ENCODE peak calls at places on chromosomes 6 and 20, in eight cellular contexts. One of them, this sample, is unnamed.

GRCh38 chr20:53510704-53511103 is 82.9 kb downstream of the ZNF217 start:
- DNase-seq in T-helper 9 cell: no peak
- DNase-seq in left cardiac atrium: no peak
- DNase-seq in C1 segment of cervical spinal cord: no peak
- DNase-seq in EL: no peak
- DNase-seq in tibial artery: no peak
- DNase-seq in dermis microvascular lymphatic vessel endothelial cell: no peak
- DNase-seq in stimulated activated CD4-positive, alpha-beta T cell treated with anti-CD3 and anti-CD28 coated beads, Interleukin-4, amount 100 ng/mL, for 24 hours: no peak
- DNase-seq in this sample: no peak

GRCh38 chr20:4944518-4944917 is 56.8 kb downstream of the SLC23A2 start:
- DNase-seq in stimulated activated CD4-positive, alpha-beta T cell treated with anti-CD3 and anti-CD28 coated beads, Interleukin-4, amount 100 ng/mL, for 24 hours: no peak
- DNase-seq in tibial artery: no peak
- DNase-seq in left cardiac atrium: no peak
- DNase-seq in dermis microvascular lymphatic vessel endothelial cell: no peak
- DNase-seq in T-helper 9 cell: no peak
- DNase-seq in C1 segment of cervical spinal cord: no peak
- DNase-seq in EL: no peak
- DNase-seq in this sample: no peak

GRCh38 chr6:85460154-85460950 is 10.5 kb downstream of the NT5E start:
- DNase-seq in left cardiac atrium: no peak
- DNase-seq in tibial artery: no peak
- DNase-seq in C1 segment of cervical spinal cord: no peak
- DNase-seq in T-helper 9 cell: no peak
- DNase-seq in dermis microvascular lymphatic vessel endothelial cell: peak
- DNase-seq in EL: no peak
- DNase-seq in stimulated activated CD4-positive, alpha-beta T cell treated with anti-CD3 and anti-CD28 coated beads, Interleukin-4, amount 100 ng/mL, for 24 hours: no peak
- DNase-seq in this sample: no peak

GRCh38 chr6:168650686-168651085 is 209.7 kb downstream of the SMOC2 start:
- DNase-seq in stimulated activated CD4-positive, alpha-beta T cell treated with anti-CD3 and anti-CD28 coated beads, Interleukin-4, amount 100 ng/mL, for 24 hours: no peak
- DNase-seq in dermis microvascular lymphatic vessel endothelial cell: no peak
- DNase-seq in tibial artery: no peak
- DNase-seq in T-helper 9 cell: no peak
- DNase-seq in C1 segment of cervical spinal cord: no peak
- DNase-seq in left cardiac atrium: no peak
- DNase-seq in EL: no peak
- DNase-seq in this sample: no peak

GRCh38 chr6:37309692-37310091 is 44.1 kb upstream of the RNF8 start:
- DNase-seq in tibial artery: no peak
- DNase-seq in dermis microvascular lymphatic vessel endothelial cell: no peak
- DNase-seq in T-helper 9 cell: no peak
- DNase-seq in C1 segment of cervical spinal cord: no peak
- DNase-seq in stimulated activated CD4-positive, alpha-beta T cell treated with anti-CD3 and anti-CD28 coated beads, Interleukin-4, amount 100 ng/mL, for 24 hours: no peak
- DNase-seq in left cardiac atrium: no peak
- DNase-seq in EL: no peak
- DNase-seq in this sample: no peak

GRCh38 chr20:52943185-52943841 is 28.8 kb upstream of the TSHZ2 start:
- DNase-seq in left cardiac atrium: no peak
- DNase-seq in stimulated activated CD4-positive, alpha-beta T cell treated with anti-CD3 and anti-CD28 coated beads, Interleukin-4, amount 100 ng/mL, for 24 hours: no peak
- DNase-seq in dermis microvascular lymphatic vessel endothelial cell: no peak
- DNase-seq in EL: no peak
- DNase-seq in C1 segment of cervical spinal cord: no peak
- DNase-seq in tibial artery: no peak
- DNase-seq in T-helper 9 cell: no peak
- DNase-seq in this sample: no peak

GRCh38 chr6:132025468-132025867 is 74.3 kb upstream of the CCN2 start:
- DNase-seq in left cardiac atrium: no peak
- DNase-seq in tibial artery: no peak
- DNase-seq in dermis microvascular lymphatic vessel endothelial cell: no peak
- DNase-seq in EL: no peak
- DNase-seq in C1 segment of cervical spinal cord: no peak
- DNase-seq in stimulated activated CD4-positive, alpha-beta T cell treated with anti-CD3 and anti-CD28 coated beads, Interleukin-4, amount 100 ng/mL, for 24 hours: no peak
- DNase-seq in T-helper 9 cell: no peak
- DNase-seq in this sample: no peak

GRCh38 chr6:21595265-21595950 is 1.9 kb downstream of the SOX4 start:
- DNase-seq in C1 segment of cervical spinal cord: no peak
- DNase-seq in T-helper 9 cell: no peak
- DNase-seq in EL: peak
- DNase-seq in dermis microvascular lymphatic vessel endothelial cell: peak
- DNase-seq in tibial artery: peak
- DNase-seq in left cardiac atrium: peak
- DNase-seq in stimulated activated CD4-positive, alpha-beta T cell treated with anti-CD3 and anti-CD28 coated beads, Interleukin-4, amount 100 ng/mL, for 24 hours: no peak
- DNase-seq in this sample: no peak

GRCh38 chr6:132070356-132070755 is 119.2 kb upstream of the CCN2 start:
- DNase-seq in EL: no peak
- DNase-seq in tibial artery: no peak
- DNase-seq in left cardiac atrium: no peak
- DNase-seq in T-helper 9 cell: no peak
- DNase-seq in C1 segment of cervical spinal cord: no peak
- DNase-seq in stimulated activated CD4-positive, alpha-beta T cell treated with anti-CD3 and anti-CD28 coated beads, Interleukin-4, amount 100 ng/mL, for 24 hours: no peak
- DNase-seq in dermis microvascular lymphatic vessel endothelial cell: peak
- DNase-seq in this sample: no peak

GRCh38 chr20:17806739-17807441 is 107.1 kb downstream of the BANF2 start:
- DNase-seq in stimulated activated CD4-positive, alpha-beta T cell treated with anti-CD3 and anti-CD28 coated beads, Interleukin-4, amount 100 ng/mL, for 24 hours: no peak
- DNase-seq in left cardiac atrium: peak
- DNase-seq in dermis microvascular lymphatic vessel endothelial cell: peak
- DNase-seq in C1 segment of cervical spinal cord: no peak
- DNase-seq in T-helper 9 cell: no peak
- DNase-seq in EL: peak
- DNase-seq in tibial artery: peak
- DNase-seq in this sample: no peak

GRCh38 chr6:2179950-2180349 is 65.5 kb downstream of the GMDS start:
- DNase-seq in tibial artery: no peak
- DNase-seq in C1 segment of cervical spinal cord: no peak
- DNase-seq in left cardiac atrium: no peak
- DNase-seq in EL: peak
- DNase-seq in dermis microvascular lymphatic vessel endothelial cell: no peak
- DNase-seq in T-helper 9 cell: no peak
- DNase-seq in stimulated activated CD4-positive, alpha-beta T cell treated with anti-CD3 and anti-CD28 coated beads, Interleukin-4, amount 100 ng/mL, for 24 hours: no peak
- DNase-seq in this sample: no peak

GRCh38 chr6:45420083-45420908 is 42.6 kb upstream of the SUPT3H start:
- DNase-seq in tibial artery: no peak
- DNase-seq in EL: peak
- DNase-seq in dermis microvascular lymphatic vessel endothelial cell: no peak
- DNase-seq in C1 segment of cervical spinal cord: no peak
- DNase-seq in stimulated activated CD4-positive, alpha-beta T cell treated with anti-CD3 and anti-CD28 coated beads, Interleukin-4, amount 100 ng/mL, for 24 hours: peak
- DNase-seq in left cardiac atrium: peak
- DNase-seq in T-helper 9 cell: peak
- DNase-seq in this sample: no peak

GRCh38 chr6:154528286-154528915 is 17.9 kb upstream of the CNKSR3 start:
- DNase-seq in EL: no peak
- DNase-seq in tibial artery: no peak
- DNase-seq in dermis microvascular lymphatic vessel endothelial cell: no peak
- DNase-seq in left cardiac atrium: no peak
- DNase-seq in C1 segment of cervical spinal cord: no peak
- DNase-seq in T-helper 9 cell: no peak
- DNase-seq in stimulated activated CD4-positive, alpha-beta T cell treated with anti-CD3 and anti-CD28 coated beads, Interleukin-4, amount 100 ng/mL, for 24 hours: no peak
- DNase-seq in this sample: no peak

GRCh38 chr6:96467814-96468213 is 53.8 kb upstream of the UFL1 start:
- DNase-seq in dermis microvascular lymphatic vessel endothelial cell: no peak
- DNase-seq in EL: no peak
- DNase-seq in C1 segment of cervical spinal cord: no peak
- DNase-seq in left cardiac atrium: no peak
- DNase-seq in stimulated activated CD4-positive, alpha-beta T cell treated with anti-CD3 and anti-CD28 coated beads, Interleukin-4, amount 100 ng/mL, for 24 hours: no peak
- DNase-seq in tibial artery: no peak
- DNase-seq in T-helper 9 cell: no peak
- DNase-seq in this sample: no peak

GRCh38 chr6:161748535-161749386 is 474.9 kb upstream of the AGPAT4 start:
- DNase-seq in C1 segment of cervical spinal cord: peak
- DNase-seq in EL: peak
- DNase-seq in tibial artery: no peak
- DNase-seq in dermis microvascular lymphatic vessel endothelial cell: no peak
- DNase-seq in T-helper 9 cell: no peak
- DNase-seq in stimulated activated CD4-positive, alpha-beta T cell treated with anti-CD3 and anti-CD28 coated beads, Interleukin-4, amount 100 ng/mL, for 24 hours: peak
- DNase-seq in left cardiac atrium: peak
- DNase-seq in this sample: peak

GRCh38 chr6:49632712-49633111 is 3.9 kb downstream of the RHAG start:
- DNase-seq in EL: no peak
- DNase-seq in T-helper 9 cell: no peak
- DNase-seq in dermis microvascular lymphatic vessel endothelial cell: no peak
- DNase-seq in tibial artery: no peak
- DNase-seq in C1 segment of cervical spinal cord: no peak
- DNase-seq in stimulated activated CD4-positive, alpha-beta T cell treated with anti-CD3 and anti-CD28 coated beads, Interleukin-4, amount 100 ng/mL, for 24 hours: no peak
- DNase-seq in left cardiac atrium: no peak
- DNase-seq in this sample: no peak

GRCh38 chr20:58313366-58313765 is 3.9 kb downstream of the RAB22A start:
- DNase-seq in T-helper 9 cell: no peak
- DNase-seq in EL: no peak
- DNase-seq in stimulated activated CD4-positive, alpha-beta T cell treated with anti-CD3 and anti-CD28 coated beads, Interleukin-4, amount 100 ng/mL, for 24 hours: no peak
- DNase-seq in C1 segment of cervical spinal cord: no peak
- DNase-seq in dermis microvascular lymphatic vessel endothelial cell: no peak
- DNase-seq in left cardiac atrium: no peak
- DNase-seq in tibial artery: no peak
- DNase-seq in this sample: no peak

GRCh38 chr6:158068893-158069799 is 87.5 kb downstream of the SYNJ2 start:
- DNase-seq in left cardiac atrium: peak
- DNase-seq in C1 segment of cervical spinal cord: no peak
- DNase-seq in stimulated activated CD4-positive, alpha-beta T cell treated with anti-CD3 and anti-CD28 coated beads, Interleukin-4, amount 100 ng/mL, for 24 hours: no peak
- DNase-seq in T-helper 9 cell: no peak
- DNase-seq in EL: peak
- DNase-seq in dermis microvascular lymphatic vessel endothelial cell: peak
- DNase-seq in tibial artery: peak
- DNase-seq in this sample: no peak

GRCh38 chr20:38779247-38780097 is 26.0 kb upstream of the PPP1R16B start:
- DNase-seq in EL: no peak
- DNase-seq in stimulated activated CD4-positive, alpha-beta T cell treated with anti-CD3 and anti-CD28 coated beads, Interleukin-4, amount 100 ng/mL, for 24 hours: no peak
- DNase-seq in T-helper 9 cell: no peak
- DNase-seq in left cardiac atrium: no peak
- DNase-seq in dermis microvascular lymphatic vessel endothelial cell: no peak
- DNase-seq in C1 segment of cervical spinal cord: no peak
- DNase-seq in tibial artery: no peak
- DNase-seq in this sample: no peak

GRCh38 chr6:37840940-37841300 is 21.4 kb downstream of the ZFAND3 start:
- DNase-seq in tibial artery: no peak
- DNase-seq in dermis microvascular lymphatic vessel endothelial cell: no peak
- DNase-seq in C1 segment of cervical spinal cord: no peak
- DNase-seq in left cardiac atrium: no peak
- DNase-seq in T-helper 9 cell: no peak
- DNase-seq in stimulated activated CD4-positive, alpha-beta T cell treated with anti-CD3 and anti-CD28 coated beads, Interleukin-4, amount 100 ng/mL, for 24 hours: no peak
- DNase-seq in EL: no peak
- DNase-seq in this sample: no peak

GRCh38 chr20:22921595-22922421 is 113.3 kb upstream of the SSTR4 start:
- DNase-seq in left cardiac atrium: no peak
- DNase-seq in tibial artery: no peak
- DNase-seq in C1 segment of cervical spinal cord: no peak
- DNase-seq in T-helper 9 cell: no peak
- DNase-seq in EL: peak
- DNase-seq in stimulated activated CD4-positive, alpha-beta T cell treated with anti-CD3 and anti-CD28 coated beads, Interleukin-4, amount 100 ng/mL, for 24 hours: no peak
- DNase-seq in dermis microvascular lymphatic vessel endothelial cell: peak
- DNase-seq in this sample: no peak

GRCh38 chr6:113018351-113019151 is 671.4 kb downstream of the RFPL4B start:
- DNase-seq in dermis microvascular lymphatic vessel endothelial cell: peak
- DNase-seq in stimulated activated CD4-positive, alpha-beta T cell treated with anti-CD3 and anti-CD28 coated beads, Interleukin-4, amount 100 ng/mL, for 24 hours: no peak
- DNase-seq in left cardiac atrium: peak
- DNase-seq in tibial artery: peak
- DNase-seq in EL: peak
- DNase-seq in T-helper 9 cell: no peak
- DNase-seq in C1 segment of cervical spinal cord: no peak
- DNase-seq in this sample: no peak

GRCh38 chr6:43873806-43874714 is 104.0 kb downstream of the VEGFA start:
- DNase-seq in C1 segment of cervical spinal cord: no peak
- DNase-seq in T-helper 9 cell: no peak
- DNase-seq in tibial artery: no peak
- DNase-seq in EL: no peak
- DNase-seq in left cardiac atrium: no peak
- DNase-seq in dermis microvascular lymphatic vessel endothelial cell: no peak
- DNase-seq in stimulated activated CD4-positive, alpha-beta T cell treated with anti-CD3 and anti-CD28 coated beads, Interleukin-4, amount 100 ng/mL, for 24 hours: no peak
- DNase-seq in this sample: peak

GRCh38 chr6:21987501-21987957 is 309.3 kb downstream of the PRL start:
- DNase-seq in tibial artery: peak
- DNase-seq in dermis microvascular lymphatic vessel endothelial cell: peak
- DNase-seq in C1 segment of cervical spinal cord: no peak
- DNase-seq in EL: peak
- DNase-seq in T-helper 9 cell: no peak
- DNase-seq in left cardiac atrium: peak
- DNase-seq in stimulated activated CD4-positive, alpha-beta T cell treated with anti-CD3 and anti-CD28 coated beads, Interleukin-4, amount 100 ng/mL, for 24 hours: no peak
- DNase-seq in this sample: no peak

GRCh38 chr20:33852971-33853813 is 42.0 kb downstream of the CHMP4B start:
- DNase-seq in dermis microvascular lymphatic vessel endothelial cell: no peak
- DNase-seq in stimulated activated CD4-positive, alpha-beta T cell treated with anti-CD3 and anti-CD28 coated beads, Interleukin-4, amount 100 ng/mL, for 24 hours: no peak
- DNase-seq in C1 segment of cervical spinal cord: no peak
- DNase-seq in tibial artery: no peak
- DNase-seq in left cardiac atrium: no peak
- DNase-seq in EL: no peak
- DNase-seq in T-helper 9 cell: peak
- DNase-seq in this sample: no peak

GRCh38 chr6:34113532-34113931 is 32.4 kb downstream of the GRM4 start:
- DNase-seq in EL: no peak
- DNase-seq in left cardiac atrium: no peak
- DNase-seq in stimulated activated CD4-positive, alpha-beta T cell treated with anti-CD3 and anti-CD28 coated beads, Interleukin-4, amount 100 ng/mL, for 24 hours: no peak
- DNase-seq in tibial artery: no peak
- DNase-seq in dermis microvascular lymphatic vessel endothelial cell: no peak
- DNase-seq in C1 segment of cervical spinal cord: no peak
- DNase-seq in T-helper 9 cell: no peak
- DNase-seq in this sample: no peak

GRCh38 chr6:21996425-21997207 is 300.2 kb downstream of the PRL start:
- DNase-seq in tibial artery: no peak
- DNase-seq in T-helper 9 cell: no peak
- DNase-seq in stimulated activated CD4-positive, alpha-beta T cell treated with anti-CD3 and anti-CD28 coated beads, Interleukin-4, amount 100 ng/mL, for 24 hours: no peak
- DNase-seq in dermis microvascular lymphatic vessel endothelial cell: no peak
- DNase-seq in left cardiac atrium: no peak
- DNase-seq in EL: no peak
- DNase-seq in C1 segment of cervical spinal cord: no peak
- DNase-seq in this sample: no peak

GRCh38 chr6:17015551-17016381 is 86.1 kb upstream of the STMND1 start:
- DNase-seq in stimulated activated CD4-positive, alpha-beta T cell treated with anti-CD3 and anti-CD28 coated beads, Interleukin-4, amount 100 ng/mL, for 24 hours: peak
- DNase-seq in dermis microvascular lymphatic vessel endothelial cell: peak
- DNase-seq in tibial artery: peak
- DNase-seq in C1 segment of cervical spinal cord: no peak
- DNase-seq in T-helper 9 cell: no peak
- DNase-seq in left cardiac atrium: peak
- DNase-seq in EL: no peak
- DNase-seq in this sample: no peak

GRCh38 chr6:116287668-116288282 is 8.0 kb upstream of the TSPYL1 start:
- DNase-seq in dermis microvascular lymphatic vessel endothelial cell: peak
- DNase-seq in EL: peak
- DNase-seq in T-helper 9 cell: no peak
- DNase-seq in left cardiac atrium: no peak
- DNase-seq in C1 segment of cervical spinal cord: no peak
- DNase-seq in stimulated activated CD4-positive, alpha-beta T cell treated with anti-CD3 and anti-CD28 coated beads, Interleukin-4, amount 100 ng/mL, for 24 hours: no peak
- DNase-seq in tibial artery: no peak
- DNase-seq in this sample: no peak

GRCh38 chr6:72651191-72651590 is 29.3 kb downstream of the KCNQ5 start:
- DNase-seq in stimulated activated CD4-positive, alpha-beta T cell treated with anti-CD3 and anti-CD28 coated beads, Interleukin-4, amount 100 ng/mL, for 24 hours: no peak
- DNase-seq in left cardiac atrium: no peak
- DNase-seq in T-helper 9 cell: no peak
- DNase-seq in EL: peak
- DNase-seq in tibial artery: no peak
- DNase-seq in dermis microvascular lymphatic vessel endothelial cell: no peak
- DNase-seq in C1 segment of cervical spinal cord: no peak
- DNase-seq in this sample: no peak